ENCODE peak calls at places on chromosomes 5 and 9, in nine cellular contexts. One of them, this sample, is unnamed.

GRCh38 chr9:133227242-133227860 is 18.3 kb upstream of the OBP2B start:
- DNase-seq in COR-L47: no peak
- DNase-seq in iris pigment epithelial cell: no peak
- DNase-seq in HepG2: no peak
- DNase-seq in activated CD8-positive, alpha-beta memory T cell treated with anti-CD3 and anti-CD28 coated beads for 48 hours: no peak
- DNase-seq in RCC 7860: no peak
- DNase-seq in H7: no peak
- DNase-seq in GM18507: no peak
- DNase-seq in GM23248: no peak
- DNase-seq in this sample: no peak

GRCh38 chr5:168693297-168693696 is 114.1 kb upstream of the PANK3 start:
- DNase-seq in GM18507: no peak
- DNase-seq in RCC 7860: no peak
- DNase-seq in H7: no peak
- DNase-seq in activated CD8-positive, alpha-beta memory T cell treated with anti-CD3 and anti-CD28 coated beads for 48 hours: no peak
- DNase-seq in HepG2: no peak
- DNase-seq in iris pigment epithelial cell: no peak
- DNase-seq in GM23248: no peak
- DNase-seq in COR-L47: no peak
- DNase-seq in this sample: no peak

GRCh38 chr5:141747152-141747640 is 65.2 kb upstream of the ARAP3 start:
- DNase-seq in H7: peak
- DNase-seq in RCC 7860: peak
- DNase-seq in GM23248: peak
- DNase-seq in iris pigment epithelial cell: peak
- DNase-seq in activated CD8-positive, alpha-beta memory T cell treated with anti-CD3 and anti-CD28 coated beads for 48 hours: no peak
- DNase-seq in GM18507: peak
- DNase-seq in HepG2: no peak
- DNase-seq in COR-L47: peak
- DNase-seq in this sample: peak

GRCh38 chr9:30522486-30522885 is 1862.0 kb upstream of the ACO1 start:
- DNase-seq in GM23248: no peak
- DNase-seq in activated CD8-positive, alpha-beta memory T cell treated with anti-CD3 and anti-CD28 coated beads for 48 hours: no peak
- DNase-seq in iris pigment epithelial cell: no peak
- DNase-seq in RCC 7860: no peak
- DNase-seq in GM18507: no peak
- DNase-seq in HepG2: no peak
- DNase-seq in COR-L47: no peak
- DNase-seq in H7: no peak
- DNase-seq in this sample: no peak

GRCh38 chr5:54518146-54519082 is 855 bp downstream of the SNX18 start:
- DNase-seq in iris pigment epithelial cell: peak
- DNase-seq in H7: peak
- DNase-seq in RCC 7860: no peak
- DNase-seq in COR-L47: peak
- DNase-seq in HepG2: no peak
- DNase-seq in GM23248: peak
- DNase-seq in GM18507: no peak
- DNase-seq in activated CD8-positive, alpha-beta memory T cell treated with anti-CD3 and anti-CD28 coated beads for 48 hours: peak
- DNase-seq in this sample: no peak

GRCh38 chr9:114592356-114592755 is 4.8 kb downstream of the ATP6V1G1 start:
- DNase-seq in activated CD8-positive, alpha-beta memory T cell treated with anti-CD3 and anti-CD28 coated beads for 48 hours: no peak
- DNase-seq in HepG2: no peak
- DNase-seq in RCC 7860: no peak
- DNase-seq in GM18507: no peak
- DNase-seq in GM23248: peak
- DNase-seq in iris pigment epithelial cell: peak
- DNase-seq in COR-L47: no peak
- DNase-seq in H7: peak
- DNase-seq in this sample: no peak

GRCh38 chr5:174723315-174723978 is 935 bp upstream of the MSX2 start:
- DNase-seq in GM23248: no peak
- DNase-seq in HepG2: no peak
- DNase-seq in GM18507: no peak
- DNase-seq in iris pigment epithelial cell: no peak
- DNase-seq in RCC 7860: no peak
- DNase-seq in H7: no peak
- DNase-seq in activated CD8-positive, alpha-beta memory T cell treated with anti-CD3 and anti-CD28 coated beads for 48 hours: no peak
- DNase-seq in COR-L47: no peak
- DNase-seq in this sample: no peak

GRCh38 chr5:139369181-139369580 is 13.9 kb downstream of the SLC23A1 start:
- DNase-seq in GM23248: peak
- DNase-seq in iris pigment epithelial cell: peak
- DNase-seq in RCC 7860: no peak
- DNase-seq in GM18507: no peak
- DNase-seq in H7: no peak
- DNase-seq in HepG2: no peak
- DNase-seq in COR-L47: no peak
- DNase-seq in activated CD8-positive, alpha-beta memory T cell treated with anti-CD3 and anti-CD28 coated beads for 48 hours: no peak
- DNase-seq in this sample: no peak

GRCh38 chr5:39148983-39149534 is 70.3 kb downstream of the FYB1 start:
- DNase-seq in COR-L47: no peak
- DNase-seq in activated CD8-positive, alpha-beta memory T cell treated with anti-CD3 and anti-CD28 coated beads for 48 hours: no peak
- DNase-seq in GM23248: peak
- DNase-seq in iris pigment epithelial cell: peak
- DNase-seq in RCC 7860: peak
- DNase-seq in HepG2: peak
- DNase-seq in H7: no peak
- DNase-seq in GM18507: no peak
- DNase-seq in this sample: peak